ENCODE peak calls at places on chromosomes 3 and 15, in nine cellular contexts. O is stomach; W is A673; J is testis; M is pancreas; G is psoas muscle; Y is hepatocyte; E is naive thymus-derived CD4-positive, alpha-beta T cell; C is CD4-positive, alpha-beta memory T cell. F is an unnamed sample.

GRCh38 chr3:38119802-38120689 is 16.9 kb downstream of the ACAA1 start:
- DNase-seq in O (no peak), W (no peak), J (no peak), M (no peak), G (no peak), Y (no peak), E (no peak), C (no peak), F (no peak)

GRCh38 chr3:194773666-194774455 is 88.2 kb downstream of the FAM43A start:
- DNase-seq in O (no peak), W (no peak), J (no peak), M (no peak), G (no peak), Y (no peak), E (no peak), C (no peak), F (no peak)

GRCh38 chr3:123636431-123636841 is 51.6 kb upstream of the HACD2 start:
- DNase-seq in O (no peak), W (no peak), J (peak; percentile 75), M (peak; percentile 92), G (no peak), Y (peak; percentile 65), E (no peak), C (no peak), F (no peak)

GRCh38 chr15:100234158-100235029 is 107.4 kb downstream of the ADAMTS17 start:
- DNase-seq in O (no peak), W (no peak), J (no peak), M (no peak), G (peak; percentile 51), Y (no peak), E (no peak), C (no peak), F (no peak)

GRCh38 chr3:131143802-131144201 is 117.1 kb downstream of the NEK11 start:
- DNase-seq in O (no peak), W (no peak), J (no peak), M (no peak), G (no peak), Y (no peak), E (no peak), C (no peak), F (no peak)

GRCh38 chr15:69505906-69506305 is 53.3 kb downstream of the RPLP1 start:
- DNase-seq in O (no peak), W (no peak), J (no peak), M (no peak), G (no peak), Y (no peak), E (no peak), C (no peak), F (no peak)

GRCh38 chr15:43514241-43515057 is 3.0 kb upstream of the MAP1A start:
- DNase-seq in O (no peak), W (peak; percentile 51), J (peak; percentile 61), M (no peak), G (peak; percentile 73), Y (peak; percentile 44), E (no peak), C (no peak), F (peak; percentile 32)

GRCh38 chr3:190533511-190534282 is 19.8 kb downstream of the IL1RAP start:
- DNase-seq in O (no peak), W (peak; percentile 95), J (peak; percentile 53), M (peak; percentile 20), G (peak; percentile 77), Y (peak; percentile 36), E (no peak), C (no peak), F (peak; percentile 86)

GRCh38 chr15:53787349-53787748 is 27.9 kb upstream of the WDR72 start:
- DNase-seq in O (no peak), W (no peak), J (no peak), M (no peak), G (no peak), Y (no peak), E (no peak), C (no peak), F (no peak)

GRCh38 chr3:40404591-40405198 is 17.7 kb downstream of the ENTPD3 start:
- DNase-seq in O (no peak), W (no peak), J (no peak), M (no peak), G (no peak), Y (no peak), E (no peak), C (no peak), F (no peak)

GRCh38 chr3:144029769-144030168 is 58.1 kb downstream of the DIPK2A start:
- DNase-seq in O (no peak), W (no peak), J (no peak), M (no peak), G (no peak), Y (no peak), E (no peak), C (no peak), F (no peak)

GRCh38 chr3:151398895-151399294 is 14.3 kb upstream of the P2RY12 start:
- DNase-seq in O (no peak), W (no peak), J (no peak), M (no peak), G (no peak), Y (no peak), E (no peak), C (no peak), F (no peak)

GRCh38 chr3:54122046-54122801 is at the start of gene CACNA2D3:
- DNase-seq in O (peak; percentile 46), W (peak; percentile 11), J (peak; percentile 75), M (peak; percentile 33), G (peak; percentile 61), Y (peak; percentile 67), E (no peak), C (no peak), F (no peak)

GRCh38 chr3:179292440-179292839 is 30.4 kb upstream of the ZNF639 start:
- DNase-seq in O (no peak), W (peak; percentile 30), J (no peak), M (no peak), G (no peak), Y (no peak), E (no peak), C (no peak), F (no peak)

GRCh38 chr3:184759666-184760200 is 47.9 kb upstream of the MAGEF1 start:
- DNase-seq in O (no peak), W (no peak), J (no peak), M (no peak), G (no peak), Y (no peak), E (no peak), C (no peak), F (no peak)

GRCh38 chr3:183527980-183528379 is 27.5 kb downstream of the KLHL6 start:
- DNase-seq in O (no peak), W (no peak), J (no peak), M (no peak), G (no peak), Y (no peak), E (no peak), C (no peak), F (no peak)

DNA sequence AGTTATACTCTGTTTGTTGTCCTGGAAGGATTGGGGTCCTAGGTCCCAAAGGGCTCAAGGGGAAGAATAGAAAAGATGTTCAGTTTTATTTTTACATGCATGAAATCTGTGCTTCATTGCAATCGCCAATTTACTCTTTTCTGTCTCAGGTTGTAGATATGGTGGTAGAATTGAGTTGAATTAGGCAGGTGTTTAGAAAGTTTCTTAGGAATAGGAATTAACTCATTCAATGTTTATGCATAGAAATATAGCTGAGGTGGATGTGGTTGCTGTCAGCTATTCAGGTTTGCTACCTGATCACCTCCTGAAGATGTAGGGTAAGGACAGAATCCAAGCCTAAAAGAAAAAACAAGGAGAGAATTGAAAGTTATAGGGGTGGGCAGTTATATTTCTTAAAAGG is 1.4 kb downstream of the ARPP21 start:
- DNase-seq in O (no peak), W (no peak), J (no peak), M (no peak), G (no peak), Y (no peak), E (no peak), C (no peak), F (no peak)
- H3K27ac ChIP-seq in O (no peak overlapping the region), W (no peak overlapping the region), J (no peak overlapping the region), M (no peak overlapping the region), G (peak overlapping the region; percentile 90), Y (no peak overlapping the region), E (no peak overlapping the region), C (no peak overlapping the region), F (no peak overlapping the region)

GRCh38 chr3:31971607-31972006 is 9.5 kb downstream of the OSBPL10 start:
- DNase-seq in O (no peak), W (no peak), J (no peak), M (no peak), G (no peak), Y (no peak), E (no peak), C (no peak), F (no peak)

GRCh38 chr3:31966978-31967592 is 14.0 kb downstream of the OSBPL10 start:
- DNase-seq in O (no peak), W (no peak), J (no peak), M (no peak), G (no peak), Y (no peak), E (no peak), C (no peak), F (no peak)

GRCh38 chr3:31973081-31973480 is 8.0 kb downstream of the OSBPL10 start:
- DNase-seq in O (no peak), W (no peak), J (peak; percentile 84), M (no peak), G (no peak), Y (no peak), E (no peak), C (no peak), F (no peak)

GRCh38 chr3:31968391-31968926 is 12.6 kb downstream of the OSBPL10 start:
- DNase-seq in O (no peak), W (peak; percentile 67), J (no peak), M (no peak), G (no peak), Y (no peak), E (no peak), C (no peak), F (no peak)

DNA sequence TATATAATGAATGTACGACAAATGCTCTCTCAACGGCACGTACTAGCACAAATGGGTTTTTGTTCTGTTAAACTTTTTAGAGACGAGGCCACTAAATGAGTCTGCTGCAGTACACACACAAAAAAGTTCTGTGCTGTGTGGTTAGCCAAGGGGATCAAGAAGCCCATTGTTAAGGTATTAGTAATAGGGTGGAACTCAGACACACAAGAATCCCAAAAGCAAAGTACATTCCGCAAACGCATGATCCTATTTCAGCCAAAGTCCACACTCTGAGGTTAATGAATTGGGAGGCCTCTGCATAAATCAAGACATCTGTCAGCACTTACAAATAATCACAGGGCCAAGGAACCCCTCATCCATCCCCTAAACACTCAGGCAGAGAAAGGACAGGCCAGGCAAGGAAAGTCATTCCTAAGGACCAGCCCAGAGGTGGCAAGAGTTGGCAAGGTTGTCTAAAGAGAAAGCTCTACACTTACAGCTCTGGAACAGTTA is 12.1 kb downstream of the OSBPL10 start:
- DNase-seq in O (no peak), W (no peak), J (no peak), M (no peak), G (no peak), Y (peak; percentile 37), E (no peak), C (no peak), F (peak; percentile 67)
- H3K27ac ChIP-seq in O (peak overlapping the region; percentile 42), W (no peak overlapping the region), J (no peak overlapping the region), M (no peak overlapping the region), G (peak overlapping the region; percentile 19), Y (peak overlapping the region; percentile 84), E (no peak overlapping the region), C (no peak overlapping the region), F (peak overlapping the region; percentile 95)

GRCh38 chr3:64030741-64031140 is 7.4 kb upstream of the PSMD6 start:
- DNase-seq in O (peak; percentile 77), W (peak; percentile 66), J (peak; percentile 80), M (peak; percentile 73), G (peak; percentile 67), Y (peak; percentile 84), E (peak; percentile 67), C (peak; percentile 68), F (peak; percentile 67)
- H3K27ac ChIP-seq in O (no peak overlapping the region), W (no peak overlapping the region), J (no peak overlapping the region), M (no peak overlapping the region), G (no peak overlapping the region), Y (no peak overlapping the region), E (no peak overlapping the region), C (no peak overlapping the region), F (no peak overlapping the region)

GRCh38 chr3:46833346-46834300 is 29.6 kb downstream of the MYL3 start:
- DNase-seq in O (no peak), W (no peak), J (no peak), M (no peak), G (no peak), Y (no peak), E (no peak), C (no peak), F (no peak)
- H3K27ac ChIP-seq in O (no peak overlapping the region), W (no peak overlapping the region), J (no peak overlapping the region), M (no peak overlapping the region), G (peak overlapping the region; percentile 61), Y (no peak overlapping the region), E (no peak overlapping the region), C (no peak overlapping the region), F (no peak overlapping the region)